ENCODE peak calls at places on chromosomes 6 and 20, in nine cellular contexts. One of them, this sample, is unnamed.

GRCh38 chr6:47144306-47144705 is 102.2 kb upstream of the ADGRF1 start:
- DNase-seq in neuronal stem cell: no peak
- DNase-seq in OCI-LY7: no peak
- DNase-seq in GM23338: peak
- DNase-seq in GM12878: no peak
- DNase-seq in hepatocyte: no peak
- DNase-seq in PC-9: no peak
- DNase-seq in fibroblast of lung: peak
- DNase-seq in H9: no peak
- DNase-seq in this sample: no peak

GRCh38 chr20:7155794-7156193 is 388.3 kb downstream of the BMP2 start:
- DNase-seq in hepatocyte: no peak
- DNase-seq in GM23338: no peak
- DNase-seq in PC-9: no peak
- DNase-seq in GM12878: no peak
- DNase-seq in OCI-LY7: no peak
- DNase-seq in fibroblast of lung: no peak
- DNase-seq in H9: no peak
- DNase-seq in neuronal stem cell: no peak
- DNase-seq in this sample: no peak

GRCh38 chr6:150195996-150196417 is 53.2 kb downstream of the PPP1R14C start:
- DNase-seq in neuronal stem cell: no peak
- DNase-seq in OCI-LY7: no peak
- DNase-seq in PC-9: no peak
- DNase-seq in GM23338: no peak
- DNase-seq in hepatocyte: peak
- DNase-seq in fibroblast of lung: peak
- DNase-seq in GM12878: no peak
- DNase-seq in H9: no peak
- DNase-seq in this sample: no peak

GRCh38 chr20:54284928-54285704 is 77.2 kb downstream of the PFDN4 start:
- DNase-seq in GM23338: no peak
- DNase-seq in H9: no peak
- DNase-seq in neuronal stem cell: no peak
- DNase-seq in PC-9: no peak
- DNase-seq in fibroblast of lung: peak
- DNase-seq in GM12878: no peak
- DNase-seq in OCI-LY7: no peak
- DNase-seq in hepatocyte: no peak
- DNase-seq in this sample: no peak

GRCh38 chr6:75430631-75431345 is 62.8 kb downstream of the FILIP1 start:
- DNase-seq in hepatocyte: peak
- DNase-seq in PC-9: no peak
- DNase-seq in OCI-LY7: no peak
- DNase-seq in GM23338: no peak
- DNase-seq in fibroblast of lung: no peak
- DNase-seq in H9: no peak
- DNase-seq in GM12878: no peak
- DNase-seq in neuronal stem cell: no peak
- DNase-seq in this sample: no peak

GRCh38 chr6:69861986-69862385 is 4.4 kb upstream of the COL19A1 start:
- DNase-seq in GM23338: peak
- DNase-seq in PC-9: no peak
- DNase-seq in GM12878: no peak
- DNase-seq in fibroblast of lung: peak
- DNase-seq in neuronal stem cell: no peak
- DNase-seq in OCI-LY7: no peak
- DNase-seq in hepatocyte: no peak
- DNase-seq in H9: no peak
- DNase-seq in this sample: no peak

GRCh38 chr6:94902974-94903628 is 674.2 kb upstream of the MANEA start:
- DNase-seq in PC-9: no peak
- DNase-seq in fibroblast of lung: no peak
- DNase-seq in GM23338: peak
- DNase-seq in hepatocyte: no peak
- DNase-seq in H9: peak
- DNase-seq in OCI-LY7: no peak
- DNase-seq in neuronal stem cell: no peak
- DNase-seq in GM12878: no peak
- DNase-seq in this sample: no peak

GRCh38 chr6:144331610-144332009 is 46.5 kb downstream of the UTRN start:
- DNase-seq in OCI-LY7: no peak
- DNase-seq in fibroblast of lung: peak
- DNase-seq in neuronal stem cell: no peak
- DNase-seq in H9: no peak
- DNase-seq in hepatocyte: no peak
- DNase-seq in GM23338: peak
- DNase-seq in PC-9: peak
- DNase-seq in GM12878: no peak
- DNase-seq in this sample: no peak

GRCh38 chr20:19603390-19603753 is 154.7 kb upstream of the RIN2 start:
- DNase-seq in PC-9: no peak
- DNase-seq in H9: no peak
- DNase-seq in GM12878: no peak
- DNase-seq in hepatocyte: no peak
- DNase-seq in fibroblast of lung: no peak
- DNase-seq in OCI-LY7: no peak
- DNase-seq in GM23338: no peak
- DNase-seq in neuronal stem cell: no peak
- DNase-seq in this sample: no peak

GRCh38 chr6:146408583-146408982 is 135.1 kb upstream of the RAB32 start:
- DNase-seq in fibroblast of lung: no peak
- DNase-seq in neuronal stem cell: no peak
- DNase-seq in H9: no peak
- DNase-seq in OCI-LY7: no peak
- DNase-seq in GM12878: no peak
- DNase-seq in GM23338: no peak
- DNase-seq in hepatocyte: no peak
- DNase-seq in PC-9: no peak
- DNase-seq in this sample: no peak

GRCh38 chr6:1597924-1598323 is 11.8 kb upstream of the FOXC1 start:
- DNase-seq in hepatocyte: no peak
- DNase-seq in H9: no peak
- DNase-seq in neuronal stem cell: no peak
- DNase-seq in PC-9: peak
- DNase-seq in fibroblast of lung: no peak
- DNase-seq in OCI-LY7: no peak
- DNase-seq in GM23338: no peak
- DNase-seq in GM12878: no peak
- DNase-seq in this sample: no peak

GRCh38 chr6:169850154-169850553 is 98.7 kb downstream of the ERMARD start:
- DNase-seq in neuronal stem cell: no peak
- DNase-seq in PC-9: no peak
- DNase-seq in GM23338: no peak
- DNase-seq in GM12878: no peak
- DNase-seq in hepatocyte: no peak
- DNase-seq in H9: no peak
- DNase-seq in OCI-LY7: no peak
- DNase-seq in fibroblast of lung: no peak
- DNase-seq in this sample: no peak

GRCh38 chr20:49225896-49226295 is 6.7 kb downstream of the DDX27 start:
- DNase-seq in PC-9: no peak
- DNase-seq in hepatocyte: no peak
- DNase-seq in H9: no peak
- DNase-seq in neuronal stem cell: no peak
- DNase-seq in GM12878: no peak
- DNase-seq in fibroblast of lung: no peak
- DNase-seq in GM23338: no peak
- DNase-seq in OCI-LY7: no peak
- DNase-seq in this sample: no peak

GRCh38 chr6:36838896-36839818 is at the start of gene CPNE5:
- DNase-seq in GM23338: peak
- DNase-seq in GM12878: no peak
- DNase-seq in hepatocyte: peak
- DNase-seq in OCI-LY7: no peak
- DNase-seq in neuronal stem cell: no peak
- DNase-seq in PC-9: no peak
- DNase-seq in fibroblast of lung: no peak
- DNase-seq in H9: no peak
- DNase-seq in this sample: peak
- H2AFZ ChIP-seq in GM23338: peak
- H2AFZ ChIP-seq in GM12878: no peak
- H2AFZ ChIP-seq in hepatocyte: peak
- H2AFZ ChIP-seq in OCI-LY7: no peak
- H2AFZ ChIP-seq in neuronal stem cell: peak
- H2AFZ ChIP-seq in PC-9: no peak
- H2AFZ ChIP-seq in fibroblast of lung: no peak
- H2AFZ ChIP-seq in H9: no peak
- H2AFZ ChIP-seq in this sample: peak

DNA sequence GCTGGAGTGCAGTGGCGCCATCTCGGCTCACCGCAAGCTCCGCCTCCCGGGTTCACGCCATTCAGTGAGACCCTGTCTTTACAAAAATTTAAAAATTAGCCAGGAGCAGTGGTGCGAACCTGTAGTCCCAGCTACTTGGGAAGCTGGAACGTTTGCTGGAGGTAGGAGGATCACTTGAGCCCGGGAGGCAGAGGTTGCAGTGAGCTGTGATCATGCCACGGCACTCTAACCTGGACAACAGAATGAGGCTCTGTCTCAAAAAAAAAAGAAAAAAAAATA is 5.7 kb upstream of the PARD6B start:
- DNase-seq in GM12878: no peak
- DNase-seq in hepatocyte: no peak
- DNase-seq in neuronal stem cell: no peak
- DNase-seq in fibroblast of lung: no peak
- DNase-seq in OCI-LY7: no peak
- DNase-seq in GM23338: no peak
- DNase-seq in PC-9: no peak
- DNase-seq in H9: no peak
- DNase-seq in this sample: no peak
- H2AFZ ChIP-seq in GM12878: no peak
- H2AFZ ChIP-seq in hepatocyte: no peak
- H2AFZ ChIP-seq in neuronal stem cell: no peak
- H2AFZ ChIP-seq in fibroblast of lung: no peak
- H2AFZ ChIP-seq in OCI-LY7: no peak
- H2AFZ ChIP-seq in GM23338: peak
- H2AFZ ChIP-seq in PC-9: no peak
- H2AFZ ChIP-seq in H9: no peak
- H2AFZ ChIP-seq in this sample: peak

GRCh38 chr6:31968791-31969711 is 2.9 kb downstream of the DXO start:
- DNase-seq in neuronal stem cell: no peak
- DNase-seq in H9: no peak
- DNase-seq in fibroblast of lung: no peak
- DNase-seq in OCI-LY7: no peak
- DNase-seq in GM23338: no peak
- DNase-seq in hepatocyte: no peak
- DNase-seq in PC-9: no peak
- DNase-seq in GM12878: no peak
- DNase-seq in this sample: no peak

GRCh38 chr6:31971279-31971992 is 502 bp downstream of the DXO start:
- DNase-seq in neuronal stem cell: no peak
- DNase-seq in fibroblast of lung: no peak
- DNase-seq in H9: no peak
- DNase-seq in hepatocyte: no peak
- DNase-seq in GM12878: no peak
- DNase-seq in OCI-LY7: no peak
- DNase-seq in GM23338: no peak
- DNase-seq in PC-9: no peak
- DNase-seq in this sample: no peak

GRCh38 chr6:31971993-31972708 is at the start of gene DXO:
- DNase-seq in GM23338: peak
- DNase-seq in PC-9: peak
- DNase-seq in OCI-LY7: peak
- DNase-seq in fibroblast of lung: peak
- DNase-seq in GM12878: peak
- DNase-seq in hepatocyte: peak
- DNase-seq in H9: peak
- DNase-seq in neuronal stem cell: peak
- DNase-seq in this sample: peak

GRCh38 chr6:31969712-31970603 is 2.0 kb downstream of the DXO start:
- DNase-seq in fibroblast of lung: peak
- DNase-seq in PC-9: no peak
- DNase-seq in GM23338: no peak
- DNase-seq in OCI-LY7: no peak
- DNase-seq in H9: no peak
- DNase-seq in neuronal stem cell: no peak
- DNase-seq in hepatocyte: no peak
- DNase-seq in GM12878: no peak
- DNase-seq in this sample: peak

GRCh38 chr6:31970604-31971271 is 1.2 kb downstream of the DXO start:
- DNase-seq in PC-9: no peak
- DNase-seq in GM23338: no peak
- DNase-seq in hepatocyte: no peak
- DNase-seq in H9: no peak
- DNase-seq in OCI-LY7: no peak
- DNase-seq in fibroblast of lung: no peak
- DNase-seq in GM12878: no peak
- DNase-seq in neuronal stem cell: no peak
- DNase-seq in this sample: no peak
- H2AFZ ChIP-seq in PC-9: no peak
- H2AFZ ChIP-seq in GM23338: no peak
- H2AFZ ChIP-seq in hepatocyte: no peak
- H2AFZ ChIP-seq in H9: no peak
- H2AFZ ChIP-seq in OCI-LY7: no peak
- H2AFZ ChIP-seq in fibroblast of lung: no peak
- H2AFZ ChIP-seq in GM12878: no peak
- H2AFZ ChIP-seq in neuronal stem cell: no peak
- H2AFZ ChIP-seq in this sample: no peak

GRCh38 chr20:23062632-23063031 is 13.2 kb upstream of the THBD start:
- DNase-seq in neuronal stem cell: no peak
- DNase-seq in hepatocyte: no peak
- DNase-seq in PC-9: no peak
- DNase-seq in GM12878: no peak
- DNase-seq in fibroblast of lung: no peak
- DNase-seq in OCI-LY7: no peak
- DNase-seq in H9: no peak
- DNase-seq in GM23338: no peak
- DNase-seq in this sample: no peak

GRCh38 chr20:23061713-23062561 is 12.5 kb upstream of the THBD start:
- DNase-seq in OCI-LY7: peak
- DNase-seq in GM23338: peak
- DNase-seq in hepatocyte: peak
- DNase-seq in neuronal stem cell: no peak
- DNase-seq in PC-9: peak
- DNase-seq in GM12878: no peak
- DNase-seq in H9: peak
- DNase-seq in fibroblast of lung: peak
- DNase-seq in this sample: no peak

GRCh38 chr20:23060629-23061028 is 11.2 kb upstream of the THBD start:
- DNase-seq in GM23338: no peak
- DNase-seq in H9: no peak
- DNase-seq in hepatocyte: no peak
- DNase-seq in fibroblast of lung: no peak
- DNase-seq in neuronal stem cell: no peak
- DNase-seq in GM12878: no peak
- DNase-seq in PC-9: no peak
- DNase-seq in OCI-LY7: no peak
- DNase-seq in this sample: peak

GRCh38 chr20:23059831-23060230 is 10.4 kb upstream of the THBD start:
- DNase-seq in hepatocyte: no peak
- DNase-seq in H9: no peak
- DNase-seq in fibroblast of lung: no peak
- DNase-seq in neuronal stem cell: no peak
- DNase-seq in GM12878: no peak
- DNase-seq in PC-9: no peak
- DNase-seq in OCI-LY7: no peak
- DNase-seq in GM23338: no peak
- DNase-seq in this sample: no peak

DNA sequence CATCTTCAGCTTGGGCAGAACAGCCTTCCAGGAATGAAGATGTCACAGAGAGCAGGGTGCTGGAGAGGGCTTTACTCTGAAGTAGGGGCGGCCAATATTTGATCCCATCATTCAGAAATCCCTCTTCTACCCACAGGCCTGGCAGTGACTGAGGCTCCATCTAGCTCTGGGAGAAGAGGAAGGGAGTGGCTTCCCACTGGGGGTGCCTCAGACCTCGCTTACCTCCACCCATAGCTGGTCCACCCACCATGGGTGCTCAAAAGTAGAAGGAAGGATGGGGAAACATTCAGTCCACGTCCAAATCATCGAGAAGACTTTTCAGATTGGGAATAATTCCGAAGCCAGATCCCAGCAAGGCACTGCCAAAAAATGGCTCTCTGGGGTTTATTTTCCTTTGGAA is 11.8 kb upstream of the THBD start:
- DNase-seq in GM12878: no peak
- DNase-seq in PC-9: no peak
- DNase-seq in OCI-LY7: no peak
- DNase-seq in H9: no peak
- DNase-seq in hepatocyte: no peak
- DNase-seq in GM23338: no peak
- DNase-seq in neuronal stem cell: no peak
- DNase-seq in fibroblast of lung: no peak
- DNase-seq in this sample: no peak
- H2AFZ ChIP-seq in GM12878: no peak
- H2AFZ ChIP-seq in PC-9: no peak
- H2AFZ ChIP-seq in OCI-LY7: no peak
- H2AFZ ChIP-seq in H9: no peak
- H2AFZ ChIP-seq in hepatocyte: no peak
- H2AFZ ChIP-seq in GM23338: peak
- H2AFZ ChIP-seq in neuronal stem cell: no peak
- H2AFZ ChIP-seq in fibroblast of lung: no peak
- H2AFZ ChIP-seq in this sample: no peak